ENCODE peak calls at places on chromosome 18, in five cellular contexts. D is esophagus squamous epithelium, G is fibroblast of lung, I is body of pancreas, E is A673. B is an unnamed sample.
A peak's percentile ranks its signal among the peaks of the same experiment; 100 is the strongest.

GRCh38 chr18:41128545-41128944 is 826.5 kb upstream of the PIK3C3 start:
- DNase-seq in D (no peak), E (no peak), G (peak; percentile 49), I (no peak), B (no peak)

GRCh38 chr18:55256568-55257289 is 297.5 kb upstream of the CCDC68 start:
- DNase-seq in D (no peak), I (no peak), E (no peak), G (no peak), B (no peak)

GRCh38 chr18:49359732-49360444 is 100.6 kb downstream of the DYM start:
- DNase-seq in I (no peak), D (no peak), E (no peak), G (peak; percentile 84), B (peak; percentile 52)

GRCh38 chr18:32847719-32848118 is 74.9 kb upstream of the KLHL14 start:
- DNase-seq in D (no peak), E (peak; percentile 2), I (no peak), G (no peak), B (no peak)

GRCh38 chr18:36066731-36067117 is 635 bp downstream of the RPRD1A start:
- DNase-seq in E (no peak), D (no peak), I (no peak), G (no peak), B (peak; percentile 28)

GRCh38 chr18:79186649-79187048 is 117.5 kb downstream of the ATP9B start:
- DNase-seq in I (no peak), G (no peak), E (no peak), D (no peak), B (no peak)

GRCh38 chr18:34131008-34131407 is 93.7 kb downstream of the NOL4 start:
- DNase-seq in I (no peak), G (no peak), D (no peak), E (no peak), B (no peak)

GRCh38 chr18:52897611-52898010 is 557.6 kb downstream of the DCC start:
- DNase-seq in G (no peak), D (no peak), E (no peak), I (no peak), B (no peak)

GRCh38 chr18:63316612-63317555 is 2.7 kb downstream of the BCL2 start:
- DNase-seq in I (no peak), G (no peak), D (no peak), E (peak; percentile 73), B (no peak)
- H3K4me3 ChIP-seq in I (no peak overlapping the region), G (no peak overlapping the region), D (peak overlapping the region; percentile 71), E (peak overlapping the region; percentile 74), B (no peak overlapping the region)

GRCh38 chr18:7733642-7734041 is 166.5 kb downstream of the PTPRM start:
- DNase-seq in E (no peak), G (peak; percentile 11), D (no peak), I (no peak), B (no peak)
- TF ChIP-seq CTCF in E (no peak), G (no peak), D (no peak), I (no peak), B (no peak)

GRCh38 chr18:5894613-5895299 is 566 bp downstream of the TMEM200C start:
- DNase-seq in I (peak; percentile 11), D (no peak), G (peak; percentile 12), E (no peak), B (no peak)

GRCh38 chr18:5895300-5895885 is at the start of gene TMEM200C:
- DNase-seq in G (peak; percentile 34), D (no peak), E (no peak), I (peak; percentile 28), B (no peak)

GRCh38 chr18:5892772-5893431 is 2.4 kb downstream of the TMEM200C start:
- DNase-seq in G (no peak), E (no peak), I (no peak), D (no peak), B (no peak)

GRCh38 chr18:5894215-5894612 is 1.1 kb downstream of the TMEM200C start:
- DNase-seq in D (no peak), G (no peak), E (no peak), I (no peak), B (no peak)

GRCh38 chr18:5895886-5896740 is 791 bp upstream of the TMEM200C start:
- DNase-seq in I (peak; percentile 13), D (no peak), G (peak; percentile 56), E (no peak), B (no peak)
- H3K4me3 ChIP-seq in I (no peak overlapping the region), D (peak overlapping the region; percentile 55), G (peak overlapping the region; percentile 52), E (no peak overlapping the region), B (no peak overlapping the region)

DNA sequence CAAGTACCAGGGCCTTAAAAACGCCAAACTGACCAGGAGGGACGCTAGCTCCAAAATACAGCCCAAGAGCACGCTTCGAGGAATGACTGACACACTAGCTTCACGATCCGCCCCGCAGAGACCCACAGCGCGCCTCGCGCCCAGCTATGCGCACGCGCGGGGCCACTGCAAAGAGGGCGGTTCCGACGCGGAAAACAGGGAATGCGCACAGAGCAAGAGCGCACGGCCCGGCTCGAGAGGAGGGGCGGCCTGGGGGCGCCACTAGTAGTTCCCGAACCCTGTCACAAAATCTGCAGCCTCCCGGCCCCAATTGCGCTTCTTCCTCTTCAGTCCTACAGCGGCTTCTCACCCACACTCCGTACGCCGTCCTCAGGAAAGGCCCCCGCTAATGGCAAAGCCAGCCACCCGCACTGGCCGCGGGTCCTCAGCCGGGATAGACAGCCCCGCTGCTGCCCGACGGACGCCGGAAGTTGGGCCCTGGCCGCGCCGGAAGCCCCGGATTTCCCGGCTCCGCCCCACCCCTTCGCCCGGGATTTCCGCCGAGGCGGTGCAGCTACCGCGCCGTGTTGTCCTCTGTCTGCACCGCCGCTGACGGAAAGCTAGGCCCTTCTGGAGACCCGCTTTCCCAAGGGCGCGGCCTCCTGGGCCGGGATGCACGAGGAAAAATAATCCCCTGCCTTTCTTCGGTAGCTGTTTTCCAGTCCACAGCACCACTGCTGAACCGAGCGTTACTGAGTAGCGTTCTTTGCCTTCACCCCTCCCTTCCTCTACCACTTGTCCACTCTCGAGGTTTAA is at the start of gene HDHD2:
- DNase-seq in D (peak; percentile 34), G (peak; percentile 78), E (peak; percentile 94), I (peak; percentile 78), B (peak; percentile 79)
- TF ChIP-seq CTCF in D (no peak), G (no peak), E (no peak), I (peak; percentile 12), B (no peak)

DNA sequence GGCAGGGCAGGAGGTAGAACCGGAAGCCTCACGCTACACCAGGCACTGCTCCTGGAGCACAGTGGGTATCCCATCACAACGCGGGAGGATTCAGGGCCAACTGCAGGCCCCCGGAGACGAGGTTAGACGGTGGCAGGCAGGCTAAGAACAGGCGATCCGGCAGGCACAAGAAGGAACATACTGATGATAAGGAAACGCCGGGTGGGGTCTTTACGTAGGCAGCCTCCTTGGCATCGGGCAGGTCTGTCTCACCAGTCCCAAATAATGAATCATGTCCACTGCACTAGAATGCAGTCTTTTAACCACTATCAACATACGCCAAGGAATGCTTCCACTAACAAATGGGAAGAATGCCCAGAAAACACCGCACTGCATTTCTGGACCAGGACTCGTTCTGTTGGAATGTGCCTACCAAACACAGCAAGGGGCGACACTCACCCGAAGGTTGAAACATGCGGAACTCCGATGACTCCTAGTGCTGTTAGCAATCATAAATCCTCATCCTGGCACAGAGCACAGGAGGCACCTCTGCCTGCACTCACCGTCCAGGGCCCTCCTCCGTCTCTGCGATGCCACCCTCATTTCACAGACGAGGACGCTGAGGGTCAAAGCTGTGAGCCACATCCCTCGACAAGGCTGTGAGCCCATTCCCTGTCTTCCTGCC is 35.2 kb downstream of the ZNF516 start:
- DNase-seq in E (peak; percentile 36), I (peak; percentile 64), G (peak; percentile 98), D (no peak), B (peak; percentile 93)
- H3K4me3 ChIP-seq in E (no peak overlapping the region), I (no peak overlapping the region), G (no peak overlapping the region), D (no peak overlapping the region), B (no peak overlapping the region)

GRCh38 chr18:31685097-31686082 is 1.0 kb upstream of the B4GALT6 start:
- DNase-seq in G (peak; percentile 75), E (peak; percentile 69), D (no peak), I (peak; percentile 73), B (peak; percentile 86)
- TF ChIP-seq CTCF in G (peak; percentile 9), E (peak; percentile 25), D (peak; percentile 36), I (peak; percentile 66), B (peak; percentile 32)

GRCh38 chr18:12777543-12777942 is 74.7 kb downstream of the PSMG2 start:
- DNase-seq in E (peak; percentile 15), D (no peak), I (no peak), G (no peak), B (peak; percentile 16)
- H3K4me3 ChIP-seq in E (peak overlapping the region; percentile 31), D (peak overlapping the region; percentile 23), I (no peak overlapping the region), G (no peak overlapping the region), B (peak overlapping the region; percentile 48)

GRCh38 chr18:21703241-21703820 is 1.2 kb downstream of the ABHD3 start:
- DNase-seq in E (peak; percentile 12), G (peak; percentile 11), D (no peak), I (peak; percentile 13), B (no peak)

GRCh38 chr18:21702602-21703001 is 2.0 kb downstream of the ABHD3 start:
- DNase-seq in D (no peak), G (no peak), E (no peak), I (no peak), B (no peak)

GRCh38 chr18:21706386-21706865 is 1.9 kb upstream of the ABHD3 start:
- DNase-seq in E (no peak), D (no peak), G (no peak), I (no peak), B (no peak)

GRCh38 chr18:21701621-21702020 is 3.0 kb downstream of the ABHD3 start:
- DNase-seq in E (no peak), D (no peak), G (no peak), I (no peak), B (no peak)

GRCh38 chr18:21704603-21705364 is at the start of gene ABHD3:
- DNase-seq in E (peak; percentile 95), I (peak; percentile 94), G (peak; percentile 84), D (peak; percentile 52), B (peak; percentile 90)
- TF ChIP-seq CTCF in E (peak; percentile 22), I (peak; percentile 74), G (peak; percentile 25), D (peak; percentile 79), B (peak; percentile 42)